ENCODE peak calls at places on chromosomes 5 and 9, in five cellular contexts. X is T-helper 1 cell; Z is smooth muscle cell of the brain vasculature; C is B cell; R is activated CD4-positive, alpha-beta T cell treated with anti-CD3 and anti-CD28 coated beads for 48 hours. G is an unnamed sample.

GRCh38 chr9:5762421-5762820 is 70.5 kb downstream of the ERMP1 start:
- DNase-seq in Z (no peak), X (no peak), C (no peak), R (no peak), G (no peak)

GRCh38 chr5:174396541-174396940 is 327.8 kb upstream of the MSX2 start:
- DNase-seq in X (no peak), R (no peak), C (no peak), Z (no peak), G (no peak)

GRCh38 chr9:85900504-85901201 is 40.3 kb upstream of the NAA35 start:
- DNase-seq in X (peak; percentile 24), R (peak; percentile 67), Z (peak; percentile 9), C (no peak), G (no peak)

GRCh38 chr9:16871358-16872151 is 1.1 kb upstream of the BNC2 start:
- DNase-seq in R (peak; percentile 18), C (no peak), Z (no peak), X (no peak), G (no peak)

GRCh38 chr5:152505442-152506042 is 100.5 kb upstream of the NMUR2 start:
- DNase-seq in Z (no peak), X (peak; percentile 41), R (peak; percentile 56), C (no peak), G (peak; percentile 5)

GRCh38 chr5:50866415-50866814 is 200.0 kb downstream of the PARP8 start:
- DNase-seq in R (no peak), X (no peak), Z (no peak), C (no peak), G (no peak)

GRCh38 chr5:44332360-44332971 is 56.8 kb downstream of the FGF10 start:
- DNase-seq in R (no peak), X (peak; percentile 4), Z (peak; percentile 1), C (no peak), G (peak; percentile 64)

GRCh38 chr9:23492126-23493002 is 333.7 kb downstream of the ELAVL2 start:
- DNase-seq in C (no peak), Z (no peak), R (no peak), X (no peak), G (peak; percentile 5)

GRCh38 chr9:128992995-128993394 is 35.1 kb downstream of the SH3GLB2 start:
- DNase-seq in R (no peak), X (no peak), Z (no peak), C (no peak), G (no peak)

GRCh38 chr9:105205787-105206511 is 38.5 kb upstream of the SLC44A1 start:
- DNase-seq in Z (no peak), C (no peak), X (no peak), R (no peak), G (no peak)

GRCh38 chr5:76351577-76351976 is 51.5 kb upstream of the IQGAP2 start:
- DNase-seq in Z (no peak), C (peak; percentile 55), X (no peak), R (no peak), G (no peak)

GRCh38 chr5:176185133-176185733 is 53.0 kb upstream of the SIMC1 start:
- DNase-seq in C (no peak), R (no peak), Z (no peak), X (no peak), G (no peak)

GRCh38 chr9:38052147-38052546 is 16.9 kb downstream of the SHB start:
- DNase-seq in X (no peak), Z (no peak), R (no peak), C (no peak), G (no peak)

GRCh38 chr5:168006473-168007130 is 284.8 kb upstream of the WWC1 start:
- DNase-seq in X (no peak), Z (no peak), R (no peak), C (no peak), G (no peak)

GRCh38 chr9:114919611-114920010 is 10.8 kb downstream of the TNFSF8 start:
- DNase-seq in C (no peak), Z (no peak), R (peak; percentile 50), X (no peak), G (no peak)

G was measured in SK-N-MC.